ENCODE peak calls at places on chromosomes 7 and 10, in six cellular contexts. One of them, this sample, is unnamed.

GRCh38 chr7:27183682-27184341 is 1.2 kb downstream of the HOXA11 start:
- DNase-seq in pons: no peak
- DNase-seq in CD4-positive, alpha-beta memory T cell: no peak
- DNase-seq in EL: peak
- DNase-seq in HFFc6: no peak
- DNase-seq in NCI-H774: peak
- DNase-seq in this sample: peak

GRCh38 chr10:23439920-23440875 is 1.3 kb downstream of the OTUD1 start:
- DNase-seq in pons: peak
- DNase-seq in CD4-positive, alpha-beta memory T cell: peak
- DNase-seq in EL: peak
- DNase-seq in HFFc6: peak
- DNase-seq in NCI-H774: no peak
- DNase-seq in this sample: peak

GRCh38 chr10:60896033-60896432 is 48.0 kb downstream of the RHOBTB1 start:
- DNase-seq in pons: no peak
- DNase-seq in CD4-positive, alpha-beta memory T cell: no peak
- DNase-seq in EL: no peak
- DNase-seq in HFFc6: no peak
- DNase-seq in NCI-H774: no peak
- DNase-seq in this sample: no peak

GRCh38 chr7:44626620-44627019 is 20.2 kb downstream of the OGDH start:
- DNase-seq in pons: no peak
- DNase-seq in CD4-positive, alpha-beta memory T cell: no peak
- DNase-seq in EL: no peak
- DNase-seq in HFFc6: no peak
- DNase-seq in NCI-H774: no peak
- DNase-seq in this sample: no peak

GRCh38 chr10:73183882-73184281 is 16.0 kb downstream of the FAM149B1 start:
- DNase-seq in pons: no peak
- DNase-seq in CD4-positive, alpha-beta memory T cell: no peak
- DNase-seq in EL: peak
- DNase-seq in HFFc6: peak
- DNase-seq in NCI-H774: no peak
- DNase-seq in this sample: no peak

GRCh38 chr7:130301606-130302005 is 8.6 kb downstream of the CPA4 start:
- DNase-seq in pons: no peak
- DNase-seq in CD4-positive, alpha-beta memory T cell: no peak
- DNase-seq in EL: no peak
- DNase-seq in HFFc6: no peak
- DNase-seq in NCI-H774: no peak
- DNase-seq in this sample: no peak

GRCh38 chr10:28677889-28678686 is 767 bp downstream of the BAMBI start:
- DNase-seq in pons: peak
- DNase-seq in CD4-positive, alpha-beta memory T cell: peak
- DNase-seq in EL: peak
- DNase-seq in HFFc6: no peak
- DNase-seq in NCI-H774: no peak
- DNase-seq in this sample: peak

GRCh38 chr10:42952931-42953683 is 123.8 kb upstream of the RET start:
- DNase-seq in pons: no peak
- DNase-seq in CD4-positive, alpha-beta memory T cell: no peak
- DNase-seq in EL: no peak
- DNase-seq in HFFc6: no peak
- DNase-seq in NCI-H774: no peak
- DNase-seq in this sample: no peak

GRCh38 chr7:26603631-26604030 is 260.8 kb downstream of the SKAP2 start:
- DNase-seq in pons: no peak
- DNase-seq in CD4-positive, alpha-beta memory T cell: no peak
- DNase-seq in EL: no peak
- DNase-seq in HFFc6: no peak
- DNase-seq in NCI-H774: no peak
- DNase-seq in this sample: no peak

GRCh38 chr10:132163278-132163765 is 23.4 kb upstream of the DPYSL4 start:
- DNase-seq in pons: no peak
- DNase-seq in CD4-positive, alpha-beta memory T cell: peak
- DNase-seq in EL: peak
- DNase-seq in HFFc6: no peak
- DNase-seq in NCI-H774: peak
- DNase-seq in this sample: peak

GRCh38 chr7:95264225-95264927 is 60.0 kb downstream of the PON1 start:
- DNase-seq in pons: no peak
- DNase-seq in CD4-positive, alpha-beta memory T cell: no peak
- DNase-seq in EL: peak
- DNase-seq in HFFc6: peak
- DNase-seq in NCI-H774: no peak
- DNase-seq in this sample: no peak

GRCh38 chr10:84994722-84995121 is 666.3 kb downstream of the CCSER2 start:
- DNase-seq in pons: no peak
- DNase-seq in CD4-positive, alpha-beta memory T cell: no peak
- DNase-seq in EL: no peak
- DNase-seq in HFFc6: no peak
- DNase-seq in NCI-H774: no peak
- DNase-seq in this sample: no peak

GRCh38 chr10:86755740-86756510 is 494 bp upstream of the BMPR1A start:
- DNase-seq in pons: peak
- DNase-seq in CD4-positive, alpha-beta memory T cell: peak
- DNase-seq in EL: peak
- DNase-seq in HFFc6: peak
- DNase-seq in NCI-H774: peak
- DNase-seq in this sample: peak

GRCh38 chr10:75405201-75406143 is 3.9 kb upstream of the ZNF503 start:
- DNase-seq in pons: no peak
- DNase-seq in CD4-positive, alpha-beta memory T cell: no peak
- DNase-seq in EL: no peak
- DNase-seq in HFFc6: no peak
- DNase-seq in NCI-H774: peak
- DNase-seq in this sample: peak

GRCh38 chr7:139439375-139439774 is 44.1 kb downstream of the KLRG2 start:
- DNase-seq in pons: no peak
- DNase-seq in CD4-positive, alpha-beta memory T cell: no peak
- DNase-seq in EL: no peak
- DNase-seq in HFFc6: no peak
- DNase-seq in NCI-H774: no peak
- DNase-seq in this sample: no peak

GRCh38 chr10:112087953-112088352 is 95.6 kb downstream of the GPAM start:
- DNase-seq in pons: no peak
- DNase-seq in CD4-positive, alpha-beta memory T cell: no peak
- DNase-seq in EL: no peak
- DNase-seq in HFFc6: no peak
- DNase-seq in NCI-H774: no peak
- DNase-seq in this sample: no peak

GRCh38 chr10:6766061-6766460 is 186.0 kb upstream of the PRKCQ start:
- DNase-seq in pons: no peak
- DNase-seq in CD4-positive, alpha-beta memory T cell: no peak
- DNase-seq in EL: no peak
- DNase-seq in HFFc6: peak
- DNase-seq in NCI-H774: no peak
- DNase-seq in this sample: no peak

GRCh38 chr7:123769371-123769770 is 20.6 kb upstream of the WASL start:
- DNase-seq in pons: no peak
- DNase-seq in CD4-positive, alpha-beta memory T cell: no peak
- DNase-seq in EL: peak
- DNase-seq in HFFc6: peak
- DNase-seq in NCI-H774: peak
- DNase-seq in this sample: no peak

GRCh38 chr7:106277976-106278375 is 6.8 kb downstream of the NAMPT start:
- DNase-seq in pons: no peak
- DNase-seq in CD4-positive, alpha-beta memory T cell: no peak
- DNase-seq in EL: peak
- DNase-seq in HFFc6: no peak
- DNase-seq in NCI-H774: no peak
- DNase-seq in this sample: no peak

GRCh38 chr7:70132802-70133201 is 534.5 kb downstream of the AUTS2 start:
- DNase-seq in pons: no peak
- DNase-seq in CD4-positive, alpha-beta memory T cell: no peak
- DNase-seq in EL: no peak
- DNase-seq in HFFc6: no peak
- DNase-seq in NCI-H774: no peak
- DNase-seq in this sample: no peak

GRCh38 chr7:82362129-82362528 is 81.4 kb downstream of the CACNA2D1 start:
- DNase-seq in pons: no peak
- DNase-seq in CD4-positive, alpha-beta memory T cell: no peak
- DNase-seq in EL: peak
- DNase-seq in HFFc6: peak
- DNase-seq in NCI-H774: no peak
- DNase-seq in this sample: no peak

GRCh38 chr7:774161-775109 is 47.4 kb upstream of the PRKAR1B start:
- DNase-seq in pons: no peak
- DNase-seq in CD4-positive, alpha-beta memory T cell: peak
- DNase-seq in EL: peak
- DNase-seq in HFFc6: no peak
- DNase-seq in NCI-H774: no peak
- DNase-seq in this sample: peak

GRCh38 chr7:97179454-97180104 is 62.1 kb downstream of the SDHAF3 start:
- DNase-seq in pons: peak
- DNase-seq in CD4-positive, alpha-beta memory T cell: peak
- DNase-seq in EL: peak
- DNase-seq in HFFc6: peak
- DNase-seq in NCI-H774: peak
- DNase-seq in this sample: peak

GRCh38 chr7:142787783-142788182 is 17.0 kb downstream of the PRSS2 start:
- DNase-seq in pons: no peak
- DNase-seq in CD4-positive, alpha-beta memory T cell: no peak
- DNase-seq in EL: no peak
- DNase-seq in HFFc6: no peak
- DNase-seq in NCI-H774: no peak
- DNase-seq in this sample: no peak